ENCODE peak calls at places on chromosomes 4 and X, in ten cellular contexts. K, W, E, R, O, Y, M, L, D and Z are unnamed samples.
A peak's percentile ranks its signal among the peaks of the same experiment; 100 is the strongest.

GRCh38 chr4:1406416-1406945 is at the start of gene NKX1-1:
- DNase-seq in K (no peak), D (no peak), Y (no peak), W (no peak), O (peak; percentile 13), R (no peak), E (peak; percentile 84), M (peak; percentile 7), L (no peak), Z (no peak)

GRCh38 chr4:177410566-177410965 is 31.7 kb downstream of the AGA start:
- DNase-seq in Y (no peak), M (no peak), W (no peak), R (no peak), L (no peak), O (no peak), E (no peak), K (no peak), D (no peak), Z (no peak)

GRCh38 chr4:94533405-94534223 is 81.9 kb downstream of the PDLIM5 start:
- DNase-seq in R (no peak), L (no peak), E (no peak), W (no peak), D (no peak), Y (no peak), O (no peak), K (no peak), M (no peak), Z (peak; percentile 64)

GRCh38 chr4:55051532-55051931 is 73.9 kb downstream of the KDR start:
- DNase-seq in W (no peak), L (no peak), D (no peak), O (no peak), E (no peak), Y (no peak), R (no peak), M (no peak), K (no peak), Z (no peak)

GRCh38 chrX:16867947-16868346 is 2.2 kb downstream of the RBBP7 start:
- DNase-seq in E (no peak), R (no peak), L (no peak), O (no peak), D (no peak), K (no peak), Y (no peak), M (no peak), W (no peak), Z (no peak)

GRCh38 chr4:11821774-11822430 is 393.2 kb upstream of the HS3ST1 start:
- DNase-seq in L (no peak), O (no peak), K (no peak), D (no peak), E (no peak), R (peak; percentile 21), W (no peak), Y (no peak), M (no peak), Z (no peak)

GRCh38 chrX:39582091-39582490 is 515.7 kb downstream of the BCOR start:
- DNase-seq in M (peak; percentile 39), K (no peak), L (no peak), E (no peak), R (no peak), W (peak; percentile 11), D (peak; percentile 7), Y (no peak), O (no peak), Z (peak; percentile 38)

GRCh38 chr4:23945521-23946017 is 55.7 kb upstream of the PPARGC1A start:
- DNase-seq in L (no peak), Y (no peak), O (peak; percentile 36), M (peak; percentile 73), E (no peak), R (no peak), W (no peak), D (no peak), K (no peak), Z (peak; percentile 39)

GRCh38 chr4:102815981-102816380 is 11.4 kb downstream of the UBE2D3 start:
- DNase-seq in D (no peak), W (peak; percentile 29), K (no peak), L (no peak), M (no peak), O (no peak), E (peak; percentile 78), R (peak; percentile 6), Y (no peak), Z (no peak)

GRCh38 chr4:87370071-87370470 is 20.9 kb downstream of the HSD17B11 start:
- DNase-seq in L (no peak), Y (no peak), M (no peak), K (no peak), W (no peak), E (no peak), O (no peak), R (no peak), D (no peak), Z (no peak)

GRCh38 chr4:87365348-87365747 is 25.6 kb downstream of the HSD17B11 start:
- DNase-seq in R (no peak), D (no peak), E (no peak), O (no peak), W (no peak), M (no peak), L (no peak), Y (no peak), K (no peak), Z (no peak)

GRCh38 chr4:87363552-87363951 is 27.4 kb downstream of the HSD17B11 start:
- DNase-seq in R (no peak), E (no peak), O (no peak), K (no peak), L (no peak), M (no peak), D (no peak), W (peak; percentile 16), Y (no peak), Z (no peak)

DNA sequence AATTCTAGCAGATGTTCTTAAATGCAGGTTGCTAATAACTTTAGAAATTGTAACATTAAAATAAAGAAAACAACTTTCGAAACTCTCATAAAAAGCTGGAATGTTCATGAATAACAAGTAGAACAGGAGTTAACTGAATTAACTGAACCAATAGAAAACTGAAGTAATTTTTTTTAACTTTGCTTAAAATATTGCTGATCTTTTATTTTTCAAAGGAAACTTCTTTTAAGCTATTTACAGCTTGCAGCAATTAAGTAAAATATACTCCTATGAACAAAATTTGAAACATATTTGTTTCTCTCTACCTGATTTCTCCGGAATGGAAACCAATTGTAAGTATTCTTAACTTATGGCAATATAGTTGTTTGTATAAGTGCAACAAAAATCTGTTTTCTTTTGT is 24.2 kb downstream of the HSD17B11 start:
- DNase-seq in Y (no peak), L (no peak), K (no peak), R (no peak), E (no peak), M (no peak), O (no peak), W (no peak), D (no peak), Z (no peak)
- H3K4me1 ChIP-seq in Y (no peaks in the 10 kb centered on the region), L (no peaks in the 10 kb centered on the region), K (no peaks in the 10 kb centered on the region), R (no peaks in the 10 kb centered on the region), E (no peaks in the 10 kb centered on the region), M (peaks cover 7% of the 10 kb centered on the region), O (no peaks in the 10 kb centered on the region), W (no peaks in the 10 kb centered on the region), D (no peaks in the 10 kb centered on the region), Z (no peaks in the 10 kb centered on the region)

GRCh38 chr4:186193851-186194250 is 2.5 kb downstream of the CYP4V2 start:
- DNase-seq in R (no peak), D (no peak), E (no peak), O (no peak), M (no peak), Y (no peak), W (no peak), L (no peak), K (no peak), Z (no peak)
- H3K27ac ChIP-seq in R (no peak overlapping the region), D (no peak overlapping the region), E (no peak overlapping the region), O (no peak overlapping the region), M (no peak overlapping the region), Y (peak overlapping the region; percentile 98), W (no peak overlapping the region), L (no peak overlapping the region), K (peak overlapping the region; percentile 92), Z (no peak overlapping the region)

DNA sequence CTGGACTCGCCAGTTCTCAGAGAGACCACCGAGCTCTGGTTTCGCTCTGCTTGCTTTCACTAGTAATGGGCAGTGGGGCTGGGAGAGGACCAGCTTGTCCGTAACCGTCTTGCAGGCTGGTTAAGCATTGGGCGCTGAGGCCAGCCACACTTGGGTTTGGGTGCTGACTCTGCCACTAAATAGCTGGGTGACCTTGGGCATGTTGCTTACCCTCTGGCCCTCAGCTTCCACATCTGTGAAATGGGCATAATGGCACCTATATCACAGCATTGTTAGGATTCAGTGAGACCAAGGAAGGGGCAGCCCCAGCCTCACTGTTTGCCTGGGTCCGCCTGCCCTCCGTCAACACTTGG is 43.5 kb downstream of the EVC start:
- DNase-seq in Y (no peak), O (no peak), W (no peak), R (no peak), M (no peak), D (no peak), K (no peak), L (no peak), E (no peak), Z (no peak)
- H3K4me1 ChIP-seq in Y (no peaks in the 10 kb centered on the region), O (no peaks in the 10 kb centered on the region), W (peaks cover 34% of the 10 kb centered on the region), R (peaks cover 12% of the 10 kb centered on the region), M (no peaks in the 10 kb centered on the region), D (peaks cover 16% of the 10 kb centered on the region), K (no peaks in the 10 kb centered on the region), L (peaks cover 23% of the 10 kb centered on the region), E (peaks cover 63% of the 10 kb centered on the region), Z (no peaks in the 10 kb centered on the region)

GRCh38 chr4:26049447-26049846 is 135.4 kb downstream of the SMIM20 start:
- DNase-seq in R (no peak), M (no peak), O (no peak), L (no peak), K (no peak), D (no peak), W (no peak), Y (no peak), E (no peak), Z (no peak)

GRCh38 chr4:26048962-26049361 is 134.9 kb downstream of the SMIM20 start:
- DNase-seq in R (no peak), L (no peak), O (no peak), K (no peak), W (no peak), Y (no peak), D (no peak), M (no peak), E (no peak), Z (no peak)

GRCh38 chr4:26050212-26050643 is 136.2 kb downstream of the SMIM20 start:
- DNase-seq in W (no peak), Y (no peak), K (peak; percentile 73), O (no peak), E (no peak), D (no peak), L (no peak), M (no peak), R (no peak), Z (no peak)

GRCh38 chr4:26047795-26048194 is 133.8 kb downstream of the SMIM20 start:
- DNase-seq in D (no peak), E (no peak), M (no peak), K (no peak), Y (no peak), R (no peak), L (no peak), W (no peak), O (no peak), Z (no peak)

DNA sequence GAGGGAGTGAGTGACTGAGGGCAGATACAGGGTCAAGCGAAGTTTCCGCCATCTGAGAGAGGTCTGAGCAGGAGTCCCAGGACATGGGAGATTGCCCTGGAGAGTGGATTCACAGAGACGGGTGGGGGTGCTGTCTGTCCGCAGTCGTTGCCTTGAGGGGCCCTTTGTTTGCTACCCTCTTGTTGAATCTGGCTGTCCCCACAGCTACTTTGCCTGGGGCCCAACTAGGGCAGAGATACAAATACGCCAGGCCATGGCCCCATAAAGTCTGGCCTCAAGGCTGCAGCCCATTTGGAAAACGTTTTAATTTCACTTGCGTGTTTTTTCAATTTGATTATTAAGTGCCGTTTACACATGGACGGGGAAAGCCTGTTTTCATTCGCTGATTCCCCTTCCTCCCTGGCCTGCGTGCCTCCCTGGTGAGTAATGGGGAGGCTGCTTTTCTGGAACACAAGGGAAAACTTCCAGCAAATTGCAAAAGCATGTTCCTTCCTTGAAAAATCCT is 134.4 kb downstream of the SMIM20 start:
- DNase-seq in W (no peak), M (no peak), R (no peak), L (peak; percentile 41), E (peak; percentile 84), O (peak; percentile 62), D (no peak), Y (no peak), K (peak; percentile 87), Z (no peak)
- H3K27ac ChIP-seq in W (no peak overlapping the region), M (peak overlapping the region; percentile 75), R (no peak overlapping the region), L (no peak overlapping the region), E (peak overlapping the region; percentile 75), O (no peak overlapping the region), D (no peak overlapping the region), Y (peak overlapping the region; percentile 73), K (peak overlapping the region; percentile 73), Z (peak overlapping the region; percentile 92)